ENCODE peak calls at places on chromosomes 4 and X, in nine cellular contexts. C is mesenchymal stem cell; X is prostate gland; U is gastrocnemius medialis; T is adipocyte; M is GM06990; L is cardiac fibroblast; Y is CD4-positive, alpha-beta memory T cell; P is PC-3. B is an unnamed sample.
A peak's percentile ranks its signal among the peaks of the same experiment; 100 is the strongest.

GRCh38 chr4:39476181-39476873 is 17.5 kb downstream of the LIAS start:
- DNase-seq in C (no peak), P (no peak), X (no peak), L (no peak), T (no peak), U (no peak), Y (no peak), M (no peak), B (no peak)

GRCh38 chrX:67536564-67536963 is 7.3 kb upstream of the AR start:
- DNase-seq in T (no peak), M (no peak), U (no peak), C (no peak), P (no peak), Y (no peak), X (no peak), L (no peak), B (no peak)

GRCh38 chrX:136650811-136651210 is 2.9 kb downstream of the CD40LG start:
- DNase-seq in L (no peak), Y (no peak), M (no peak), C (no peak), T (no peak), U (no peak), X (no peak), P (no peak), B (no peak)

GRCh38 chrX:132442674-132443073 is 46.2 kb downstream of the MBNL3 start:
- DNase-seq in T (no peak), Y (no peak), C (peak; percentile 25), M (no peak), X (no peak), L (peak; percentile 35), P (no peak), U (no peak), B (no peak)

GRCh38 chr4:116839826-116840225 is 245.6 kb downstream of the TRAM1L1 start:
- DNase-seq in M (no peak), P (peak; percentile 10), C (peak; percentile 27), T (no peak), L (peak; percentile 29), Y (no peak), X (no peak), U (no peak), B (no peak)

GRCh38 chr4:79408063-79408462 is at the start of gene GK2:
- DNase-seq in L (no peak), T (no peak), P (no peak), U (no peak), Y (no peak), M (no peak), X (no peak), C (no peak), B (no peak)

GRCh38 chr4:123783091-123783765 is 386.6 kb downstream of the SPRY1 start:
- DNase-seq in M (no peak), C (no peak), U (no peak), X (no peak), L (peak; percentile 63), T (peak; percentile 31), Y (no peak), P (no peak), B (no peak)

GRCh38 chrX:76555816-76556215 is 128.3 kb downstream of the MAGEE1 start:
- DNase-seq in T (peak; percentile 0), M (no peak), P (peak; percentile 62), U (no peak), X (no peak), C (no peak), Y (no peak), L (peak; percentile 66), B (peak; percentile 44)

GRCh38 chr4:19462117-19462516 is 789.6 kb upstream of the SLIT2 start:
- DNase-seq in P (peak; percentile 20), T (no peak), Y (no peak), M (no peak), L (no peak), X (no peak), C (no peak), U (no peak), B (no peak)

GRCh38 chr4:25697516-25697915 is 41.9 kb downstream of the SLC34A2 start:
- DNase-seq in T (no peak), Y (no peak), P (no peak), C (no peak), U (no peak), L (no peak), X (no peak), M (no peak), B (no peak)

GRCh38 chr4:101037938-101038413 is 309.4 kb downstream of the PPP3CA start:
- DNase-seq in X (no peak), T (no peak), U (no peak), L (no peak), C (no peak), M (no peak), Y (peak; percentile 36), P (no peak), B (peak; percentile 31)

GRCh38 chr4:184263461-184263860 is 45.8 kb upstream of the ENPP6 start:
- DNase-seq in M (no peak), P (no peak), Y (no peak), C (no peak), T (no peak), U (no peak), L (no peak), X (no peak), B (no peak)

GRCh38 chr4:184263910-184264732 is 46.4 kb upstream of the ENPP6 start:
- DNase-seq in U (peak; percentile 86), C (peak; percentile 89), T (peak; percentile 98), P (peak; percentile 91), M (peak; percentile 73), L (peak; percentile 97), Y (peak; percentile 92), X (peak; percentile 92), B (peak; percentile 91)

GRCh38 chr4:184267206-184267608 is 49.5 kb upstream of the ENPP6 start:
- DNase-seq in U (no peak), C (no peak), X (no peak), Y (no peak), P (no peak), M (peak; percentile 40), T (no peak), L (no peak), B (no peak)

GRCh38 chr4:184267673-184268573 is 50.2 kb upstream of the ENPP6 start:
- DNase-seq in Y (peak; percentile 81), L (peak; percentile 98), X (no peak), U (peak; percentile 20), M (peak; percentile 87), T (peak; percentile 88), P (peak; percentile 65), C (peak; percentile 81), B (peak; percentile 83)

DNA sequence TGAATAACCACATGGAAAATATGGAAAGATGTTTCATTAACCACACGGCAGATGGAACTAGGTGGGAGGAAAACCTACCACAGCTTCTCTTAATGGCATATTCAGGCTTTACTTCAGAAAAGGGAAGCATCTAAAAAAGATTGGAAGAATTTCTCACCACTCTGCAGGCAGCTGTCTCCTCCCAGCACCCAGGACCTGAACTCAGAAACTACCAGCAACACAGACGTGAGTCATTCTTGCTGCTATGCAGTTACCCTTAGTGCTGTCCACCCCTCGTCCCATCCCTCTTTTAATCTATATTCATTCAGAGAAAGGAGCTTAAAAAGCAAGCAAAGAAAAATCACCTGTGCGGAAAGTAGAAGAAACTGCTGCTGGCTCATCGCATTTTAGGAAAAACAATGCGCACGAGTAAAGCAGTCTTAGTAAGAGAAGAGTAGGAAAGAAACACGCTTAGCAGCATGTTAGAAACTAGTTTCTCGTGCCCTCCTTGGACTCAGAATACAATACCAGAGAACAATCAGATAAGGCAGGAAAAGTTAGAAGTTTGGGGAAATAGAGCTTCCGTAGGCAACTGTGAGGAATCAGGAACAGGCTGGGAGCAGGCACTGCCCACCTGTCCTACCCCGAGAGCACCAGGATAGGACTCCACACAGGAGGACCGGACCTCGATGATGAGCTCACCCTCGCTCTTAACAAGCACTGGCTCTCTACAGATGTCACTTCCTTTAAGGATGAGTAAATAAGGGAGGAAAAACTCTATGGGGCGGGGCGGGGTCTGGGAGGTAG is 48.1 kb upstream of the ENPP6 start:
- DNase-seq in P (peak; percentile 49), X (no peak), Y (no peak), T (peak; percentile 11), L (peak; percentile 61), U (no peak), M (peak; percentile 39), C (peak; percentile 34), B (peak; percentile 37)
- H3K4me3 ChIP-seq in P (peak overlapping the region; percentile 33), X (no peak overlapping the region), Y (no peak overlapping the region), T (no peak overlapping the region), L (no peak overlapping the region), U (peak overlapping the region; percentile 4), M (peak overlapping the region; percentile 47), C (no peak overlapping the region), B (no peak overlapping the region)

DNA sequence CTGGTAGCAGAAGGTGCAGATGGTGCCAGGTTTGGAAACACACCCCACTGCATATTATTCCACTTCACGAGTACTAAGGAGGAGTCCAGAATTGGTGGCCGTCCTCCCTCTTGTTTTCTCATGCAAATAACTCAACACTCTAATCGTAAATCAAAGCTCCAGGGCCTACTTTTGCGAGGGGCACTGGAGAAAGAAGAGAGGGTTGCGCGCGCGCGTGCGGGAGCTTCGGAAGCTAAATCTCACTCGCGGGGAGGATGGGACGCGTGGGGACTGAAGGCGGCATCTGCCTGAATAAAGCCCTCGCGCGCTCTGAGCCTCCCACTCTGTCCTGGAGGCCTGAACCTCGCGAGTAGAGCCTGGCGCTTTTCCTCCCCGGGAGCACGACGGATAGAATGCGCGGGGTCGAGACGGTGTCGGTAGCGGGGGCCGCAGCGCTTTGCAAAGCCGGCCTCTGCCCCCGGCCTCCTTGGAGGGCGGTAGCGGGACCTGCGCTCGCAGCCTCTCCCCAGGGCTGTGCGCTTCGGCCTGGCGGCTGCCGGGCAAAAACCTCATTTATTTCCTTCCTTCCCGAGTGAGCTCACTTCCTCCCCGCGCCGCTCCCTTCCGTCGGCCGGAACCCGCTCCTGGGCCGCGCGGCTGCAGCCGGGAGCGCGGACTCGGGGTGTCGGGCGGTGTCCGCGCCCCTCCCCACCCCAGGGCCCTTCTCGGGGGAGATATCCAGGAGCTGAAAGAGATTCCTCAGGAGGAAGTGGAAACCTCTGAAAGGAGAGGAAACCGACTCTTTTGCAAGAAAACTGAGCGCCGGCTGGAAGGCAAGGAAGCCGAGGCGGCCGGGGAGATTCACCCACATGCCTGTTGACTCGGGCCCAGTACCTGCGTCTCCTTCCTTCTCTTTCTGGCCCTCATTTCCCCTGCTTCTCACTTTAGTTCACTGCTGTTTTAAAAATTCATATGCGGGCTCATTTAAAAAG is 20.7 kb downstream of the HAND2 start:
- DNase-seq in M (no peak), Y (no peak), P (no peak), X (no peak), U (no peak), T (peak; percentile 76), L (peak; percentile 68), C (peak; percentile 73), B (peak; percentile 21)
- H3K4me3 ChIP-seq in M (peak overlapping the region; percentile 42), Y (peak overlapping the region; percentile 23), P (no peak overlapping the region), X (peak overlapping the region; percentile 8), U (peak overlapping the region; percentile 46), T (peak overlapping the region; percentile 88), L (peak overlapping the region; percentile 40), C (peak overlapping the region; percentile 80), B (peak overlapping the region; percentile 33)

GRCh38 chr4:128861856-128862518 is 52.5 kb downstream of the JADE1 start:
- DNase-seq in Y (no peak), T (no peak), M (no peak), L (no peak), X (no peak), C (no peak), U (no peak), P (no peak), B (no peak)
- H3K4me3 ChIP-seq in Y (no peak overlapping the region), T (no peak overlapping the region), M (no peak overlapping the region), L (no peak overlapping the region), X (no peak overlapping the region), C (no peak overlapping the region), U (no peak overlapping the region), P (no peak overlapping the region), B (no peak overlapping the region)

DNA sequence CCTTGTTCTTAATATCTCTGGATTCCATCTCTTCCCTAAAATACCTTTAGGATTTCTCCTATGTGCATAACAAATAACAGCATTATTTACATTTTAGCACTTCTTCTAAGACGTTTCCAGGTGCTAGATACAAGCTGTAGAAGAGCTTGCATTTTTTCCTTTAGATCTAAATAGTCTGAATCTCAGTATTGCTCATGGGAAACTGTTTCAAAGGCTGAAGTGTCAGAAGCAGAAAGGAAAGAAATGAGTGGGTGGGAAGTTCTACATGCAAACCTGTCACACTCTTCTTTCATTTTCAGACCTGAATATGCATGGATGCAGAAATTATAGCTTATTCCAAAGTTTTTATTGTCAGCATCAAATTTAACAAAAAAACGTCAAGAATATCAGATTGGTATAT is 41.8 kb downstream of the FGF13 start:
- DNase-seq in L (no peak), M (no peak), X (no peak), P (no peak), Y (no peak), U (no peak), C (no peak), T (no peak), B (no peak)
- H3K4me3 ChIP-seq in L (no peak overlapping the region), M (no peak overlapping the region), X (no peak overlapping the region), P (no peak overlapping the region), Y (no peak overlapping the region), U (no peak overlapping the region), C (no peak overlapping the region), T (no peak overlapping the region), B (no peak overlapping the region)

B was measured in epithelial cell of esophagus.